ENCODE peak calls at places on chromosome 12, in five cellular contexts. One of them, this sample, is unnamed.

GRCh38 chr12:86349196-86349595 is 93.0 kb upstream of the MGAT4C start:
- DNase-seq in stomach: no peak
- DNase-seq in H1: no peak
- DNase-seq in transverse colon: no peak
- DNase-seq in K562: no peak
- DNase-seq in this sample: no peak

GRCh38 chr12:127282786-127283565 is 984.0 kb upstream of the TMEM132C start:
- DNase-seq in transverse colon: no peak
- DNase-seq in K562: no peak
- DNase-seq in stomach: no peak
- DNase-seq in H1: no peak
- DNase-seq in this sample: no peak

GRCh38 chr12:111850526-111850925 is 8.5 kb downstream of the MAPKAPK5 start:
- DNase-seq in K562: no peak
- DNase-seq in stomach: no peak
- DNase-seq in transverse colon: no peak
- DNase-seq in H1: no peak
- DNase-seq in this sample: peak; percentile 42

GRCh38 chr12:109878749-109879148 is 1.6 kb downstream of the GLTP start:
- DNase-seq in transverse colon: no peak
- DNase-seq in H1: no peak
- DNase-seq in stomach: no peak
- DNase-seq in K562: no peak
- DNase-seq in this sample: no peak

GRCh38 chr12:54206807-54207206 is 18.0 kb upstream of the SMUG1 start:
- DNase-seq in stomach: no peak
- DNase-seq in K562: no peak
- DNase-seq in transverse colon: no peak
- DNase-seq in H1: no peak
- DNase-seq in this sample: no peak

GRCh38 chr12:111840831-111841230 is 1.2 kb upstream of the MAPKAPK5 start:
- DNase-seq in transverse colon: peak; percentile 56
- DNase-seq in K562: no peak
- DNase-seq in stomach: no peak
- DNase-seq in H1: no peak
- DNase-seq in this sample: no peak

GRCh38 chr12:24864796-24865125 is 84.1 kb downstream of the BCAT1 start:
- DNase-seq in K562: no peak
- DNase-seq in H1: no peak
- DNase-seq in stomach: no peak
- DNase-seq in transverse colon: no peak
- DNase-seq in this sample: no peak

GRCh38 chr12:102182635-102183034 is 15.0 kb downstream of the PMCH start:
- DNase-seq in H1: no peak
- DNase-seq in transverse colon: no peak
- DNase-seq in K562: no peak
- DNase-seq in stomach: no peak
- DNase-seq in this sample: no peak

GRCh38 chr12:105983622-105984325 is 155.0 kb downstream of the NUAK1 start:
- DNase-seq in H1: no peak
- DNase-seq in transverse colon: no peak
- DNase-seq in K562: no peak
- DNase-seq in stomach: no peak
- DNase-seq in this sample: no peak

DNA sequence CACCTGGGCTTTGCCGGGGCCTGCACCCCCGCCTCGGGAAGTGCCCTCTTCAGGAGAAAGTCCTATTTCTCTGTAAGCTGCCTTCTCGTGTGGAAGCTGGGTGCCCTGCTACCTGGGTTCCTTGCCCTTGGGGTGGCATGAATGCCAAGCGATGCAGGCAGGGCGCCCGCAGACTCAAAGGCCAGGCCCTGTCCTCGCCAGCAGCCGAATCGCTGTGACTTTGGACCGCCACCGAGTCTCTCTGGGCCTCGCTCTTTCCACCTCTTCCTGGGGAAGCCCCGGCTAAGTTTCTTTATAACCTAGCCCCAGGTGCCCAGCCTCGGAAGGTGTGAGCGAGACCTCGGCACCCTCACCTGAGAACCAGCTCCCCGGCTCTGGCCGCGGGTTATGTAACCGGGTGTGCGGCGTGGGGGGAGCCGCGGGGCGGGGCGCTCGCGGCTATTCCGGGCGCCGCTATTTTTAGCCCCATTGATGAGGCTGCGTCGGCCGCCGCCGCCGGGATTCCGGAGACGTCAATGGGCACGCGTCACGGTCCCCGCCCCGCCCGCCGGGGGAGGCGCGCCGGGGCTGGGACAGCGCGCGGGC is 14.6 kb upstream of the NR4A1 start:
- DNase-seq in H1: peak; percentile 78
- DNase-seq in K562: peak; percentile 83
- DNase-seq in transverse colon: peak; percentile 94
- DNase-seq in stomach: peak; percentile 94
- DNase-seq in this sample: peak; percentile 90
- TF ChIP-seq POLR2A in H1: no peak
- TF ChIP-seq POLR2A in K562: no peak
- TF ChIP-seq POLR2A in transverse colon: peak; percentile 57
- TF ChIP-seq POLR2A in stomach: no peak
- TF ChIP-seq POLR2A in this sample: peak; percentile 83

GRCh38 chr12:49888461-49889151 is 15.1 kb downstream of the FAIM2 start:
- DNase-seq in K562: no peak
- DNase-seq in stomach: peak; percentile 73
- DNase-seq in transverse colon: peak; percentile 28
- DNase-seq in H1: no peak
- DNase-seq in this sample: peak; percentile 63
- H3K4me1 ChIP-seq in K562: peaks cover 11% of the 10 kb centered on the region
- H3K4me1 ChIP-seq in stomach: peaks cover 3% of the 10 kb centered on the region
- H3K4me1 ChIP-seq in transverse colon: no peaks in the 10 kb centered on the region
- H3K4me1 ChIP-seq in H1: no peaks in the 10 kb centered on the region
- H3K4me1 ChIP-seq in this sample: peaks cover 6% of the 10 kb centered on the region

GRCh38 chr12:122067548-122067947 is 11.0 kb upstream of the MLXIP start:
- DNase-seq in transverse colon: no peak
- DNase-seq in K562: no peak
- DNase-seq in stomach: no peak
- DNase-seq in H1: no peak
- DNase-seq in this sample: no peak

GRCh38 chr12:122064034-122064777 is 14.3 kb upstream of the MLXIP start:
- DNase-seq in stomach: peak; percentile 64
- DNase-seq in H1: peak; percentile 87
- DNase-seq in K562: peak; percentile 96
- DNase-seq in transverse colon: peak; percentile 88
- DNase-seq in this sample: peak; percentile 35

GRCh38 chr12:122063691-122064033 is 14.9 kb upstream of the MLXIP start:
- DNase-seq in transverse colon: no peak
- DNase-seq in K562: no peak
- DNase-seq in H1: no peak
- DNase-seq in stomach: no peak
- DNase-seq in this sample: no peak

GRCh38 chr12:122064780-122065588 is 13.6 kb upstream of the MLXIP start:
- DNase-seq in transverse colon: no peak
- DNase-seq in stomach: no peak
- DNase-seq in H1: peak; percentile 52
- DNase-seq in K562: peak; percentile 75
- DNase-seq in this sample: no peak

GRCh38 chr12:122067966-122068365 is 10.6 kb upstream of the MLXIP start:
- DNase-seq in stomach: peak; percentile 58
- DNase-seq in K562: no peak
- DNase-seq in transverse colon: peak; percentile 75
- DNase-seq in H1: no peak
- DNase-seq in this sample: peak; percentile 38
- TF ChIP-seq POLR2AphosphoS5 in stomach: peak; percentile 21
- TF ChIP-seq POLR2AphosphoS5 in K562: no peak
- TF ChIP-seq POLR2AphosphoS5 in transverse colon: peak; percentile 30
- TF ChIP-seq POLR2AphosphoS5 in H1: no peak
- TF ChIP-seq POLR2AphosphoS5 in this sample: peak; percentile 75

DNA sequence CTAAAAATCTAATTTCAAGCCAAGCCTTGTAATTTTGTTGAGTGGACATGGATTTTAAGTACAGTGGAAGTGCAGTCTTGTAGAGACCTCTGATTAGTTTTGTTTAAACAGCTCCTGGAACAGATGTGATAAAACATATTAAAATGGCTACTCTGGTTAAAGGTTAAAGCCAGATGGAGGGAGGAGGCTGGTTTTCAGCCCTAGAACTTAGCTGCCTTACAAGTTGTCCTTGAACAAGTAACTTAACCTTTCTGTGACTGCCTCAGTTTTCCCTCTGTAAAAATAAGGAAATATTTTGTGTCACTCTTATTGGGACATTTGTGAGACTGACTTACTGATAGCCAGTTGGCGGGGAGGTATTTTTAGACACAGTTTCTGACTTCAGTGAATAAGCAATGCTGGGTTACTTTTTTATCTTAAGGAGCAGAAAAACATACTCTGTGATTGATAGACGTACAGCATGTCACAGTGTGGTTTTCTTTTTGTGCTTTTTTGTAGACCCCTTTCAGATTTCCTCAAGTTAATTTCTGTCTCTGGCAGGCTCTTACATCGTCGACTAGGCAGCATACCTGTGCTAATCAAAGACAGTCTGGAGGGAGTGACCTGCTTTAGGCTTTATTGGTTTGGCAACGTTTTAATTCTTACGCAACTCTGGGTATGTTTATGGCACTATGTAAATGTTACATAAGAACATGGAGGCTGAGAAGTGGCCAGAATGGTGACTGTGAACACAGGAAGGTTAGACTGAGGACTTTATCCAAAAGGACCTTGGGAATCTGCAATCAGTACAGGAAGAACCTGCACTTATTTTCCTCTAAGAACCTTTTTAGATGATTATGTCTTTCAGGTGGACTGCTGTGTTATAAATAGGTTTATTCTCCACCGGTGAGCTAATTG is 3.2 kb downstream of the ACVR1B start:
- DNase-seq in stomach: peak; percentile 44
- DNase-seq in K562: no peak
- DNase-seq in transverse colon: peak; percentile 64
- DNase-seq in H1: no peak
- DNase-seq in this sample: peak; percentile 84
- TF ChIP-seq POLR2A in stomach: no peak
- TF ChIP-seq POLR2A in K562: no peak
- TF ChIP-seq POLR2A in transverse colon: peak; percentile 91
- TF ChIP-seq POLR2A in H1: no peak
- TF ChIP-seq POLR2A in this sample: peak; percentile 75

GRCh38 chr12:108768591-108769500 is 37.5 kb upstream of the CORO1C start:
- DNase-seq in transverse colon: peak; percentile 89
- DNase-seq in K562: peak; percentile 41
- DNase-seq in stomach: peak; percentile 65
- DNase-seq in H1: peak; percentile 83
- DNase-seq in this sample: no peak

GRCh38 chr12:108772247-108772646 is 40.9 kb upstream of the CORO1C start:
- DNase-seq in stomach: no peak
- DNase-seq in transverse colon: peak; percentile 49
- DNase-seq in K562: peak; percentile 49
- DNase-seq in H1: no peak
- DNase-seq in this sample: no peak

GRCh38 chr12:108772896-108773797 is 41.8 kb upstream of the CORO1C start:
- DNase-seq in transverse colon: no peak
- DNase-seq in K562: no peak
- DNase-seq in stomach: no peak
- DNase-seq in H1: no peak
- DNase-seq in this sample: no peak

GRCh38 chr12:108770963-108771362 is 39.6 kb upstream of the CORO1C start:
- DNase-seq in stomach: no peak
- DNase-seq in K562: no peak
- DNase-seq in H1: no peak
- DNase-seq in transverse colon: no peak
- DNase-seq in this sample: no peak

GRCh38 chr12:108770269-108770829 is 39.0 kb upstream of the CORO1C start:
- DNase-seq in H1: no peak
- DNase-seq in transverse colon: no peak
- DNase-seq in stomach: no peak
- DNase-seq in K562: no peak
- DNase-seq in this sample: no peak
- H3K4me1 ChIP-seq in H1: no peaks in the 10 kb centered on the region
- H3K4me1 ChIP-seq in transverse colon: peaks cover 25% of the 10 kb centered on the region
- H3K4me1 ChIP-seq in stomach: peaks cover 7% of the 10 kb centered on the region
- H3K4me1 ChIP-seq in K562: no peaks in the 10 kb centered on the region
- H3K4me1 ChIP-seq in this sample: peaks cover 8% of the 10 kb centered on the region

DNA sequence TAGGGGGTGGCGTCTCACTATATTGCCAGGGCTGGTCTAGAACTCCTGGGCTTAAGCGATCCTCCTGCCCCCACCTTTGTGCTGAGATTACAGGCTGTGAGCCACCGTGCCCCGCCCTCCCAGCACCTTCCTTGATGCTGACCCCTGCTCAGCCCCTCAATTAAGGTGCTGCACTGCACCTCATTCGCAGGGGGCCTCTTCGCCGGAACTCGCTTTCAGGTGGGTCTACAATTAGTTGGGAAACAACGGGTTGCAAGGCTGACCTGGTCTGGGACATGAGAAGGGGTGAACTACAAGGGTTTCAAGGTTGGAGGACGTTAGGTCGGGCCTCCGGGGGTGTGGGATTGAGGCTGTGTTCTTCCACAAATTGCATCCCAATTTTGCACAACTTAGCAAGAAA is 1.2 kb upstream of the NOP2 start:
- DNase-seq in transverse colon: no peak
- DNase-seq in H1: no peak
- DNase-seq in stomach: no peak
- DNase-seq in K562: no peak
- DNase-seq in this sample: no peak
- TF ChIP-seq POLR2AphosphoS5 in transverse colon: no peak
- TF ChIP-seq POLR2AphosphoS5 in H1: no peak
- TF ChIP-seq POLR2AphosphoS5 in stomach: no peak
- TF ChIP-seq POLR2AphosphoS5 in K562: no peak
- TF ChIP-seq POLR2AphosphoS5 in this sample: no peak

This sample was measured in prostate gland.